ENCODE peak calls at places on chromosomes 7 and 10, in nine cellular contexts. Z is A549, T is HepG2, R is stomach, K is K562, O is ovary, M is tibial nerve, V is SK-N-SH, A is sigmoid colon. C is an unnamed sample.

GRCh38 chr7:149777551-149778326 is 4.4 kb upstream of the ZNF467 start:
- DNase-seq in V (no peak), M (no peak), A (no peak), O (no peak), K (no peak), T (no peak), Z (no peak), R (no peak), C (no peak)

GRCh38 chr7:80540841-80541240 is 29.0 kb upstream of the GNAT3 start:
- DNase-seq in Z (no peak), T (no peak), O (no peak), R (no peak), K (no peak), A (no peak), M (no peak), V (no peak), C (no peak)

GRCh38 chr7:114026486-114027089 is 107.8 kb upstream of the PPP1R3A start:
- DNase-seq in A (no peak), K (peak), O (no peak), V (peak), Z (peak), R (no peak), M (peak), T (peak), C (no peak)

GRCh38 chr7:139023076-139023475 is 12.8 kb downstream of the ZC3HAV1L start:
- DNase-seq in Z (no peak), O (no peak), T (no peak), K (no peak), V (no peak), A (no peak), R (no peak), M (no peak), C (no peak)

GRCh38 chr10:110397856-110398255 is 93.1 kb upstream of the SMNDC1 start:
- DNase-seq in O (no peak), M (no peak), Z (no peak), R (no peak), V (no peak), K (no peak), T (no peak), A (no peak), C (no peak)

GRCh38 chr10:85614566-85614965 is 752.0 kb downstream of the GRID1 start:
- DNase-seq in O (no peak), Z (no peak), V (no peak), R (no peak), K (no peak), M (no peak), T (no peak), A (no peak), C (no peak)

GRCh38 chr7:38368191-38368605 is 94.8 kb upstream of the TARP start:
- DNase-seq in V (peak), O (peak), K (peak), A (peak), T (peak), Z (peak), R (peak), M (peak), C (peak)

GRCh38 chr7:37118029-37118428 is 330.6 kb downstream of the ELMO1 start:
- DNase-seq in R (no peak), T (no peak), O (no peak), K (no peak), V (no peak), Z (no peak), M (no peak), A (no peak), C (no peak)

GRCh38 chr7:152336754-152337368 is 98.9 kb downstream of the KMT2C start:
- DNase-seq in R (no peak), K (no peak), V (peak), M (peak), O (no peak), A (no peak), Z (peak), T (peak), C (peak)

GRCh38 chr7:6641305-6642035 is 4.4 kb downstream of the ZNF316 start:
- DNase-seq in K (no peak), V (no peak), O (no peak), Z (no peak), A (no peak), T (no peak), M (no peak), R (no peak), C (no peak)

GRCh38 chr10:59872892-59873463 is 33.4 kb downstream of the CCDC6 start:
- DNase-seq in V (no peak), Z (peak), O (no peak), K (no peak), M (peak), A (peak), R (no peak), T (peak), C (peak)

GRCh38 chr7:610141-610530 is 90.5 kb upstream of the PDGFA start:
- DNase-seq in R (no peak), Z (no peak), T (no peak), V (no peak), K (peak), O (no peak), A (no peak), M (no peak), C (no peak)

GRCh38 chr10:128472196-128472595 is 346.0 kb upstream of the MKI67 start:
- DNase-seq in M (no peak), A (no peak), R (no peak), Z (no peak), T (no peak), V (no peak), O (no peak), K (no peak), C (no peak)

GRCh38 chr7:150855046-150855445 is 2.7 kb downstream of the AOC1 start:
- DNase-seq in A (peak), O (no peak), K (no peak), Z (no peak), R (no peak), T (no peak), M (no peak), V (no peak), C (no peak)

GRCh38 chr7:137626469-137627067 is 220.2 kb downstream of the DGKI start:
- DNase-seq in A (no peak), Z (peak), T (peak), R (peak), O (no peak), V (peak), M (peak), K (peak), C (peak)

GRCh38 chr10:125442856-125443540 is 240.0 kb downstream of the TEX36 start:
- DNase-seq in T (no peak), A (no peak), Z (no peak), O (no peak), K (no peak), V (no peak), M (no peak), R (no peak), C (no peak)

GRCh38 chr7:150990416-150991186 is at the start of gene NOS3:
- DNase-seq in K (no peak), A (no peak), Z (no peak), R (no peak), T (no peak), M (no peak), V (no peak), O (no peak), C (no peak)

GRCh38 chr10:100338434-100339036 is 8.5 kb upstream of the SCD start:
- DNase-seq in O (peak), M (peak), A (peak), V (peak), Z (peak), R (peak), K (peak), T (peak), C (peak)

GRCh38 chr7:50655020-50655419 is 89.8 kb upstream of the DDC start:
- DNase-seq in M (no peak), V (no peak), Z (no peak), A (no peak), K (no peak), R (no peak), O (no peak), T (no peak), C (no peak)

GRCh38 chr10:132331259-132331955 is 586 bp upstream of the LRRC27 start:
- DNase-seq in V (no peak), R (no peak), T (no peak), Z (no peak), A (no peak), O (no peak), K (peak), M (no peak), C (no peak)

GRCh38 chr7:149321978-149322541 is 60.1 kb downstream of the ZNF783 start:
- DNase-seq in M (no peak), Z (no peak), T (no peak), V (no peak), R (no peak), K (no peak), O (no peak), A (no peak), C (no peak)

GRCh38 chr10:63940277-63940972 is 419.2 kb downstream of the REEP3 start:
- DNase-seq in M (no peak), V (no peak), O (no peak), K (no peak), A (no peak), Z (no peak), T (no peak), R (no peak), C (no peak)

GRCh38 chr10:70494536-70494935 is 16.0 kb downstream of the PALD1 start:
- DNase-seq in V (no peak), M (no peak), O (no peak), T (no peak), A (no peak), R (no peak), K (no peak), Z (no peak), C (no peak)

GRCh38 chr10:122279725-122280141 is 8.6 kb downstream of the BTBD16 start:
- DNase-seq in O (no peak), V (peak), T (peak), A (peak), Z (peak), K (peak), R (peak), M (no peak), C (no peak)

GRCh38 chr10:28679941-28680752 is 2.8 kb downstream of the BAMBI start:
- DNase-seq in M (no peak), V (peak), A (no peak), T (peak), K (no peak), Z (peak), R (no peak), O (no peak), C (no peak)

GRCh38 chr7:947391-948210 is 6.9 kb downstream of the ADAP1 start:
- DNase-seq in Z (no peak), O (no peak), T (no peak), K (no peak), R (no peak), A (peak), V (peak), M (no peak), C (peak)

GRCh38 chr7:44709945-44710596 is 38.6 kb upstream of the ZMIZ2 start:
- DNase-seq in R (no peak), V (no peak), T (no peak), A (peak), K (no peak), Z (no peak), M (no peak), O (no peak), C (no peak)

GRCh38 chr10:113053091-113053490 is 103.0 kb downstream of the TCF7L2 start:
- DNase-seq in O (no peak), T (no peak), R (no peak), M (no peak), K (no peak), V (no peak), A (peak), Z (no peak), C (no peak)

GRCh38 chr7:49229246-49229645 is 304.9 kb downstream of the CDC14C start:
- DNase-seq in M (no peak), T (no peak), K (no peak), Z (no peak), V (no peak), R (no peak), A (no peak), O (no peak), C (no peak)

GRCh38 chr10:27998178-27998953 is 513 bp downstream of the ODAD2 start:
- DNase-seq in T (no peak), K (no peak), V (peak), R (no peak), A (peak), Z (peak), M (no peak), O (peak), C (peak)

GRCh38 chr10:71735709-71736569 is 16.4 kb upstream of the C10orf105 start:
- DNase-seq in R (peak), M (no peak), O (no peak), K (no peak), A (no peak), Z (no peak), T (no peak), V (no peak), C (peak)

GRCh38 chr10:114301951-114302710 is 63.1 kb downstream of the VWA2 start:
- DNase-seq in O (no peak), V (no peak), A (peak), Z (no peak), M (no peak), T (no peak), R (no peak), K (no peak), C (no peak)

GRCh38 chr7:107696330-107696946 is 35.8 kb downstream of the SLC26A4 start:
- DNase-seq in A (no peak), T (no peak), R (no peak), Z (no peak), M (no peak), K (no peak), V (no peak), O (no peak), C (no peak)

GRCh38 chr7:101775181-101775580 is 42.2 kb upstream of the CUX1 start:
- DNase-seq in Z (no peak), M (no peak), K (no peak), O (no peak), V (no peak), T (no peak), R (no peak), A (no peak), C (no peak)

GRCh38 chr7:1899201-1899600 is 229.1 kb downstream of the ELFN1 start:
- DNase-seq in O (no peak), Z (no peak), A (no peak), R (no peak), K (no peak), M (no peak), V (peak), T (no peak), C (no peak)

GRCh38 chr10:97827778-97828291 is 21.8 kb upstream of the GOLGA7B start:
- DNase-seq in A (no peak), K (no peak), Z (no peak), T (no peak), O (no peak), V (peak), R (no peak), M (no peak), C (no peak)

DNA sequence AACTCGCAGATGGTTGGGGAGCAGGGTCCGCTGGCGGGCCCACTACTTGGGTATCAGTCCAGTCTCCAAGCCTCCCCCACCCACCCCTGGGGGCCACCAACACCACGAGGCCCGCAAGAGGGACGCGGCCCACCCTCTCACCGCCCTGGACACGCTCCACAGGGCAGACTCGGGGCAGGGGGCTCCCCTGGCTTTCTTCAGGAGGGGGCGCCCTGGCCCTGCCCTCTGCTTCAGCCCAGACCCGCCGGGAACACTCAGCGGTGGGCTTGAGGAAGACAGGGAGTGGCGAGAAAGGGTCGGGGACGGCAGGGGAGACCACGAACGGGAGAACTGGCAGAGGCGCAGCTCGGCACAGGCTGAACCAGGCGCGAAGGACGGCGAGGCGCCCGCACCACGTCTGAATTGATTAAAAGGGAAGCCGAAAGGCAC is 1.6 kb downstream of the IGF2BP3 start:
- DNase-seq in Z (no peak), M (no peak), T (no peak), A (no peak), O (no peak), R (no peak), K (peak), V (peak), C (peak)
- TF ChIP-seq EP300 in Z (no peak), M (no peak), T (no peak), A (no peak), O (no peak), R (no peak), K (no peak), V (peak), C (no peak)

GRCh38 chr7:121504478-121504877 is 108.4 kb upstream of the FAM3C start:
- DNase-seq in R (no peak), O (no peak), K (no peak), V (no peak), Z (peak), M (no peak), T (no peak), A (no peak), C (no peak)
- H3K27ac ChIP-seq in R (no peak), O (no peak), K (no peak), V (peak), Z (no peak), M (peak), T (no peak), A (peak), C (no peak)

GRCh38 chr10:19930936-19931859 is 115.0 kb downstream of the PLXDC2 start:
- DNase-seq in M (no peak), A (peak), T (no peak), O (no peak), R (no peak), K (no peak), Z (no peak), V (peak), C (peak)
- TF ChIP-seq EP300 in M (no peak), A (no peak), T (no peak), O (no peak), R (no peak), K (no peak), Z (no peak), V (no peak), C (no peak)

GRCh38 chr7:40706829-40707228 is 572.0 kb downstream of the SUGCT start:
- DNase-seq in V (no peak), O (no peak), Z (no peak), A (no peak), T (no peak), M (no peak), K (no peak), R (no peak), C (no peak)

GRCh38 chr7:40711706-40712105 is 576.9 kb downstream of the SUGCT start:
- DNase-seq in T (no peak), O (no peak), Z (no peak), A (no peak), V (no peak), M (no peak), K (no peak), R (no peak), C (no peak)

GRCh38 chr7:40714338-40715052 is 579.7 kb downstream of the SUGCT start:
- DNase-seq in T (no peak), K (no peak), M (no peak), V (peak), O (no peak), Z (no peak), A (no peak), R (no peak), C (no peak)

GRCh38 chr7:40704172-40704571 is 569.4 kb downstream of the SUGCT start:
- DNase-seq in R (no peak), A (no peak), V (no peak), M (no peak), K (no peak), T (peak), Z (no peak), O (no peak), C (no peak)

DNA sequence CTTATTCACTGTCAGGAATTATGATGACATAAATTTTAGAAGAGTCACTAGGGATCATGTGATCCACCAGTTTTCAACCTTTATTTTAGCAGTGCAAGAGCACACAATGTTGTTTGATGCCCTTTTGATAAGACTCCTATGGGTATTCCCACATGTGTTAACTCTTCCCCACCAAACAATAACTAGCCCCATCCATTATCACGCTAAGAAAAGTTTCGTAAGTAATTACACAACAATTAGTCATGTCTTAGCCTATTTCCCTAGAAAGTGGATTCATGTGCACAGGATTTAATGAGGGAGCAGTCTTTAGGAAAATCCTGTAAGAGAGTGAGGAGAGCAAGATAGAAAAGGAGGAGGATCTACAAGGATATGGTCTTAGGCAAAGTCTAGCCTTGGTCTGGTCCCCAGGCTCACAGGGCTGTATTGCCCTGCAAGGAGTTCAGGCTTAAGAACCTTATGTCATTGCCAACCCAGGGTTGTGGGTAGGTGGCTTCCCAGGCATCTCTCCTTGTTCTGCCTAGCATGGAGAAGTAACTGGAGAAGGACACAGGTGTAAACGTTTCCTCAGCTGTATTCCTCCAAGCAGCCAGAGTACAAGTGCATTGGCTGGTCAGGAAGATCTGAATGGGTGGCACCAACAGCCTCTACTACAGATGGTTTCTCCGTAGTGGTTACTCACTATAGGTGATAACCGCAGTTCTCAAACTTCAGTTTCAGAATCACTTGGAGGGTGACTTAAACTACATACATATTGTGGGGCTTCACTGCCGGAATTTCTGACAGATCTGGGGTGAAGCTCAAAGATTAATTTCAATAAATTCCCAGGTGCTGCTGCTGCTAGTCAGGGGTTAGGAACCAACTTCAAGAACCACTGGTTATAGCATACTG is 574.5 kb downstream of the SUGCT start:
- DNase-seq in V (no peak), O (no peak), T (no peak), K (no peak), M (no peak), R (no peak), A (no peak), Z (no peak), C (no peak)
- H3K27ac ChIP-seq in V (no peak), O (no peak), T (no peak), K (no peak), M (no peak), R (no peak), A (no peak), Z (no peak), C (no peak)

DNA sequence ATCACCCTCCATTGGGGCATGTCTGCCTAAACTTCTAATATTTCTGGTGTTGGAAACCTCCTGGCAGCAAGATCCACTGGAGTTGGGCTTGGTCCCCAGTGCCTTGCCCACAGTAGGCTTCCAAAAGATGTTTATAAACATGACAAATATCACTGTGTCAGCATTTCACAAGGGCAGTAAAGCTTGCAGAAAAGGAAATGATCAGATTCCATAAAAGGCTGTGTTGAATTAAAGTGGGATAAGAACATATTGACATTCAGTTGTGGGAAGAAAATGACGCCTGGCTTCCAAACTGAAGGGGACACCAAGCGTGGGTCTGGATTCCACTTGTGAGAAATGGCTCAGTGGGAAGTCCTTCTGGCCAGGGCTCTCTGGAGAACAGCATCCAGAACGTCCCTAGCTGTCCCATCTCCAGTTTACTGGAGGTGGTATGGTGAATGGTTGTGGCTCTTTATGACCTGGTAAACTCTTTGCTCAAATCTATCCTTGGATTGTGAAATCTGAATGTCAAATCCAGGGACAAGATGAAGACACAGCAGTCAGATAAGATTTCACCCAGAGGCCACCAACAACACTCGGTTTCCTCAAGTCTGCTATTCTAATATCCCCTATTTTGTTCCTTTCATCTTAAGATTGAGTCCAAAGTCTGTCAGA is 287.2 kb downstream of the TNS3 start:
- DNase-seq in A (no peak), M (no peak), K (no peak), R (no peak), Z (no peak), T (no peak), V (no peak), O (no peak), C (no peak)
- TF ChIP-seq EP300 in A (no peak), M (no peak), K (no peak), R (no peak), Z (no peak), T (no peak), V (no peak), O (no peak), C (no peak)

GRCh38 chr10:5545426-5545777 is 20.6 kb downstream of the CALML3 start:
- DNase-seq in T (no peak), M (no peak), K (no peak), A (no peak), O (no peak), V (no peak), Z (no peak), R (no peak), C (no peak)
- H3K27ac ChIP-seq in T (peak), M (peak), K (peak), A (peak), O (no peak), V (no peak), Z (peak), R (peak), C (peak)

GRCh38 chr10:80204193-80204714 is 1.1 kb downstream of the ANXA11 start:
- DNase-seq in M (no peak), O (no peak), A (no peak), R (peak), T (peak), Z (peak), V (no peak), K (no peak), C (peak)
- TF ChIP-seq EP300 in M (no peak), O (no peak), A (no peak), R (no peak), T (no peak), Z (no peak), V (no peak), K (no peak), C (no peak)

C was measured in transverse colon.